ENCODE peak calls at places on chromosomes 6 and 20, in four cellular contexts. I is osteocyte, X is nephron progenitor cell, U is fibroblast of the aortic adventitia. P is an unnamed sample.

GRCh38 chr6:111354751-111355150 is 128.3 kb downstream of the REV3L start:
- DNase-seq in I (no peak), X (no peak), U (no peak), P (no peak)

GRCh38 chr20:64242797-64243475 is 12.6 kb upstream of the PCMTD2 start:
- DNase-seq in I (no peak), X (no peak), U (no peak), P (no peak)

GRCh38 chr6:27757307-27757706 is 154.9 kb downstream of the OR2B2 start:
- DNase-seq in I (no peak), X (peak), U (no peak), P (peak)

GRCh38 chr6:31401403-31401802 is 2.0 kb upstream of the MICA start:
- DNase-seq in I (no peak), X (no peak), U (peak), P (peak)

GRCh38 chr6:1708820-1709612 is 99.3 kb downstream of the FOXC1 start:
- DNase-seq in I (peak), X (no peak), U (no peak), P (no peak)

GRCh38 chr6:143158113-143158581 is 97.5 kb downstream of the AIG1 start:
- DNase-seq in I (no peak), X (no peak), U (peak), P (peak)

GRCh38 chr6:3747100-3747737 is 4.3 kb downstream of the PXDC1 start:
- DNase-seq in I (peak), X (no peak), U (no peak), P (no peak)

GRCh38 chr6:45476341-45476740 is 98.6 kb upstream of the SUPT3H start:
- DNase-seq in I (no peak), X (no peak), U (no peak), P (no peak)

GRCh38 chr6:51369485-51369884 is 550.8 kb downstream of the TFAP2B start:
- DNase-seq in I (no peak), X (no peak), U (no peak), P (no peak)

GRCh38 chr6:3751019-3751729 is at the start of gene PXDC1:
- DNase-seq in I (no peak), X (peak), U (no peak), P (peak)

GRCh38 chr6:38137609-38138008 is 318.1 kb downstream of the ZFAND3 start:
- DNase-seq in I (peak), X (peak), U (no peak), P (no peak)

GRCh38 chr6:86856937-86857563 is 80.3 kb upstream of the HTR1E start:
- DNase-seq in I (no peak), X (peak), U (peak), P (peak)

GRCh38 chr20:38812182-38812581 is 6.7 kb downstream of the PPP1R16B start:
- DNase-seq in I (no peak), X (no peak), U (no peak), P (no peak)

GRCh38 chr20:1472556-1473243 is 6.1 kb upstream of the NSFL1C start:
- DNase-seq in I (no peak), X (no peak), U (no peak), P (no peak)

GRCh38 chr6:12081776-12082175 is 69.7 kb downstream of the HIVEP1 start:
- DNase-seq in I (no peak), X (no peak), U (no peak), P (no peak)

GRCh38 chr6:14002176-14002947 is 77.6 kb downstream of the RNF182 start:
- DNase-seq in I (no peak), X (no peak), U (no peak), P (no peak)

GRCh38 chr20:62064788-62065668 is 653 bp downstream of the TAF4 start:
- DNase-seq in I (no peak), X (peak), U (no peak), P (peak)

GRCh38 chr6:56962451-56962850 is 7.5 kb downstream of the BEND6 start:
- DNase-seq in I (no peak), X (no peak), U (no peak), P (no peak)

GRCh38 chr20:50567860-50568548 is 57.8 kb downstream of the PTPN1 start:
- DNase-seq in I (peak), X (no peak), U (no peak), P (no peak)

GRCh38 chr6:34238507-34239239 is 2.0 kb downstream of the HMGA1 start:
- DNase-seq in I (no peak), X (no peak), U (peak), P (no peak)

GRCh38 chr6:39312912-39313525 is 1.2 kb downstream of the KCNK17 start:
- DNase-seq in I (no peak), X (no peak), U (no peak), P (no peak)

GRCh38 chr6:137259349-137259748 is 40.2 kb upstream of the IFNGR1 start:
- DNase-seq in I (no peak), X (no peak), U (no peak), P (no peak)

DNA sequence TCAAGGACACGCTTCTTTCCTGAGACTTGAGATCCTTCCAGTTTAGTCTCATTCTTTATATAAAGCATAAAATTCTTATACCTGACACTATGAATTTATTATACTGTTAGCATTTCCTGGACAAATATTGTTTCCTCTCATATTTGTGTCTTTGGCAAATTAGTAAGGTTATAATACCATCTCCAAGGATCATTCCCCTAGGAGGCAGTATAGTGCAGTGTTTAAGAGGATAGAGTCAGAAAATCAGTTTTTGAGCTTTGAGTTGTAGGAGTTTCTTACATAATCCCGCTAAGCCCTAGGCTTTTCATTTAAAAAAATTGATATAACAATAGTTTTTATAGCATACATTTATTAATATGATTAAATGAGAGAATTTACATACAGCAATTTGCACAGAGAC is 510.8 kb downstream of the TENT5A start:
- DNase-seq in I (no peak), X (no peak), U (peak), P (no peak)
- TF ChIP-seq CTCF in I (peak), X (peak), U (peak), P (no peak)

GRCh38 chr20:431012-431904 is 23.2 kb downstream of the RBCK1 start:
- DNase-seq in I (no peak), X (peak), U (peak), P (peak)
- TF ChIP-seq CTCF in I (peak), X (peak), U (peak), P (peak)

DNA sequence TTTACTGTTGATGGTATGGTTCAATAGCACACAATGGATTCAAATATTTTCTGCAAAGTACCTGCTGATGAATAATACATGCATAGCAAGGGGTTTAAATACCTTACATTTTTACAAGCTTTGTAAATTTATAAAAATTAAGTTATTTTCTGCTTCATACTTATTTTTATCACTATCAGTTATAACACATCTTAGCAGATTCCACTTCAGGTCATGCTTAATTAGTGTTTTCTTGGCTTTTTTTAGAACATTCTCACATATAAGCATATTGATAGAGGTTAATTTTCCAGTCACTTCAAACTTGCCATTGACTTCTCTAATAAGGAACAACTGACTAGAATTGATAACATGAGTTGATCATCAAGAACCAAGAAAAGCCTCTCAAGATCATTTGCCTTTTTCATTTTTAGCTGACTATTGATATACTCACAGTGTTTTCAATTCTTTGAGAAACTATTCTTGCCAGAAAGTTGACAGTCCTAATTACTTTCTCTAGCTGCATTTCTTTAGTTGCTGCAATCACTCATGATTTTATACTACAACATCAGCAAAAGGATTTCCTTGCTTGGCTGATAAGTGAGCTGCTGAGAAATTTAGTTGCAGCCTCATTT is 25.8 kb downstream of the PTCHD4 start:
- DNase-seq in I (no peak), X (no peak), U (no peak), P (no peak)
- TF ChIP-seq CTCF in I (no peak), X (no peak), U (no peak), P (no peak)

GRCh38 chr6:82362868-82363267 is 749 bp upstream of the TPBG start:
- DNase-seq in I (no peak), X (peak), U (peak), P (no peak)

GRCh38 chr6:82363368-82364086 is at the start of gene TPBG:
- DNase-seq in I (peak), X (peak), U (peak), P (no peak)

GRCh38 chr6:82364087-82365010 is 732 bp downstream of the TPBG start:
- DNase-seq in I (peak), X (peak), U (peak), P (peak)

GRCh38 chr6:82362144-82362543 is 1.5 kb upstream of the TPBG start:
- DNase-seq in I (no peak), X (no peak), U (peak), P (no peak)

GRCh38 chr6:82365011-82365751 is 1.6 kb downstream of the TPBG start:
- DNase-seq in I (peak), X (peak), U (no peak), P (no peak)
- TF ChIP-seq CTCF in I (peak), X (no peak), U (peak), P (no peak)

DNA sequence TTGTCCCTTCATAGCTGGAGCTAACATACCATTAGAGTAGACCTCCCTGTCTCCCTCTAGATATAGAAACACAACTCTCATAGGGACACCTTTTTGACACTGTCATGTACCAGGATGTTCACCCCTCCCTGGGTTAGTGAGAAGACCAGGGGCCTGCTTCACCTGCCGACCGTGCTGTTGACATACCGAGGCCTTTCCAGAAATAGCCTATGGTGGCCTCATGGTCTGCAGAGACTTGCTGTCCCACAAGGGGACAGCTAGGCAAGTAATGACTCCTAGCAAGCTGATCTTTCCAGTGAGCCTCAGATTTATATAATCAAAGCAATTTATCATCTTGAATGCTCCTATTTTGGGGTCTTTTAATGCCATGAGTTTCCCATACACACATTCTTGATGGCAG is 15.0 kb downstream of the ZDHHC14 start:
- DNase-seq in I (no peak), X (no peak), U (no peak), P (no peak)
- TF ChIP-seq CTCF in I (no peak), X (no peak), U (no peak), P (no peak)

P was measured in activated CD8-positive, alpha-beta T cell treated with anti-CD3 and anti-CD28 coated beads for 36 hours.